ENCODE peak calls at places on chromosome 4, in eight cellular contexts. C is breast epithelium, W is foreskin keratinocyte, R is lung, I is left ventricle myocardium inferior, V is kidney, S is K562, P is RWPE2. Y is an unnamed sample.

GRCh38 chr4:78749258-78749971 is 26.7 kb upstream of the BMP2K start:
- DNase-seq in C (no peak), W (no peak), R (no peak), I (no peak), V (no peak), S (no peak), P (no peak), Y (no peak)

GRCh38 chr4:24578364-24578763 is 6.0 kb downstream of the DHX15 start:
- DNase-seq in C (no peak), W (no peak), R (no peak), I (no peak), V (no peak), S (no peak), P (no peak), Y (no peak)

GRCh38 chr4:25057299-25057698 is 26.6 kb upstream of the LGI2 start:
- DNase-seq in C (no peak), W (no peak), R (no peak), I (no peak), V (no peak), S (no peak), P (no peak), Y (no peak)

GRCh38 chr4:78533854-78534253 is 17.7 kb upstream of the ANXA3 start:
- DNase-seq in C (no peak), W (no peak), R (no peak), I (no peak), V (no peak), S (no peak), P (no peak), Y (no peak)

GRCh38 chr4:18322111-18322510 is 300.6 kb upstream of the LCORL start:
- DNase-seq in C (no peak), W (no peak), R (no peak), I (no peak), V (no peak), S (no peak), P (no peak), Y (no peak)

GRCh38 chr4:5021546-5021945 is 2.3 kb upstream of the CYTL1 start:
- DNase-seq in C (no peak), W (no peak), R (no peak), I (no peak), V (no peak), S (no peak), P (no peak), Y (no peak)

GRCh38 chr4:41865981-41866798 is 69.0 kb upstream of the TMEM33 start:
- DNase-seq in C (no peak), W (no peak), R (no peak), I (no peak), V (no peak), S (no peak), P (no peak), Y (no peak)

GRCh38 chr4:57190651-57191481 is 80.7 kb upstream of the IGFBP7 start:
- DNase-seq in C (no peak), W (no peak), R (no peak), I (no peak), V (no peak), S (peak; percentile 50), P (no peak), Y (no peak)

GRCh38 chr4:121706595-121707021 is 9.8 kb upstream of the ANXA5 start:
- DNase-seq in C (no peak), W (no peak), R (no peak), I (no peak), V (no peak), S (no peak), P (no peak), Y (no peak)

GRCh38 chr4:81404294-81404693 is 67.4 kb downstream of the RASGEF1B start:
- DNase-seq in C (no peak), W (no peak), R (no peak), I (no peak), V (no peak), S (no peak), P (no peak), Y (no peak)

GRCh38 chr4:81425087-81425486 is 46.6 kb downstream of the RASGEF1B start:
- DNase-seq in C (no peak), W (no peak), R (no peak), I (no peak), V (no peak), S (no peak), P (no peak), Y (no peak)

GRCh38 chr4:53941331-53941730 is 123.1 kb downstream of the CHIC2 start:
- DNase-seq in C (no peak), W (no peak), R (no peak), I (no peak), V (no peak), S (no peak), P (no peak), Y (no peak)

GRCh38 chr4:81030617-81031388 is at the start of gene BMP3:
- DNase-seq in C (no peak), W (no peak), R (peak; percentile 62), I (no peak), V (peak; percentile 70), S (no peak), P (no peak), Y (no peak)

GRCh38 chr4:92101609-92102231 is 202.0 kb upstream of the GRID2 start:
- DNase-seq in C (no peak), W (peak; percentile 44), R (no peak), I (no peak), V (no peak), S (no peak), P (no peak), Y (no peak)

GRCh38 chr4:169183581-169183980 is 87.2 kb downstream of the SH3RF1 start:
- DNase-seq in C (no peak), W (no peak), R (no peak), I (no peak), V (no peak), S (no peak), P (no peak), Y (no peak)

GRCh38 chr4:83639849-83640493 is 104.1 kb downstream of the GPAT3 start:
- DNase-seq in C (peak; percentile 30), W (peak; percentile 46), R (peak; percentile 65), I (no peak), V (no peak), S (peak; percentile 63), P (no peak), Y (peak; percentile 33)

GRCh38 chr4:153988446-153988845 is 199.6 kb upstream of the SFRP2 start:
- DNase-seq in C (no peak), W (no peak), R (no peak), I (no peak), V (no peak), S (no peak), P (no peak), Y (no peak)

GRCh38 chr4:92381640-92382039 is 77.9 kb downstream of the GRID2 start:
- DNase-seq in C (no peak), W (no peak), R (no peak), I (no peak), V (no peak), S (no peak), P (no peak), Y (no peak)

DNA sequence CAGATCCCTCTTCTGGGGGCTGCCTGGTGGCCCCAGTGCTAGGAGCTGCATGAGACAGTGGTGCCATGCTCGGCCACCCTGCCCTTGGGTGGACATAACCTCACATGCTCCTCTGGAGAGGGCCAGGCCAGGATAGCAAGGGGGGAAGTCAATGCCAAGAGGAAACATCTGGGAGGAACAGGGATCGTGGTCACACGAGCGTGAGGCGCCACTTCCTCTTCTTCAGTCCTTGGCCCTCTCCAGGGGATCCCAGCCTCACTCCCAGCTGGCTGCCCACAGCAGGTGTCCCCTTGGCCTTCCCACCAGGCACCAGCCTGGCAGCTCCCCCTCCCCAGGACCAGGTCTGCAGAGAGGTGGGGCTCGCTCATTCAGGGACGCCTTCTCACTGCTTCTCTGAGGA is 28.6 kb downstream of the TBC1D14 start:
- DNase-seq in C (no peak), W (no peak), R (no peak), I (peak; percentile 54), V (no peak), S (no peak), P (no peak), Y (no peak)
- H3K4me1 ChIP-seq in C (peaks cover 9% of the 10 kb centered on the region), W (peaks cover 15% of the 10 kb centered on the region), R (peaks cover 20% of the 10 kb centered on the region), I (peaks cover 38% of the 10 kb centered on the region), V (peaks cover 34% of the 10 kb centered on the region), S (peaks cover 52% of the 10 kb centered on the region), P (peaks cover 14% of the 10 kb centered on the region), Y (peaks cover 50% of the 10 kb centered on the region)

DNA sequence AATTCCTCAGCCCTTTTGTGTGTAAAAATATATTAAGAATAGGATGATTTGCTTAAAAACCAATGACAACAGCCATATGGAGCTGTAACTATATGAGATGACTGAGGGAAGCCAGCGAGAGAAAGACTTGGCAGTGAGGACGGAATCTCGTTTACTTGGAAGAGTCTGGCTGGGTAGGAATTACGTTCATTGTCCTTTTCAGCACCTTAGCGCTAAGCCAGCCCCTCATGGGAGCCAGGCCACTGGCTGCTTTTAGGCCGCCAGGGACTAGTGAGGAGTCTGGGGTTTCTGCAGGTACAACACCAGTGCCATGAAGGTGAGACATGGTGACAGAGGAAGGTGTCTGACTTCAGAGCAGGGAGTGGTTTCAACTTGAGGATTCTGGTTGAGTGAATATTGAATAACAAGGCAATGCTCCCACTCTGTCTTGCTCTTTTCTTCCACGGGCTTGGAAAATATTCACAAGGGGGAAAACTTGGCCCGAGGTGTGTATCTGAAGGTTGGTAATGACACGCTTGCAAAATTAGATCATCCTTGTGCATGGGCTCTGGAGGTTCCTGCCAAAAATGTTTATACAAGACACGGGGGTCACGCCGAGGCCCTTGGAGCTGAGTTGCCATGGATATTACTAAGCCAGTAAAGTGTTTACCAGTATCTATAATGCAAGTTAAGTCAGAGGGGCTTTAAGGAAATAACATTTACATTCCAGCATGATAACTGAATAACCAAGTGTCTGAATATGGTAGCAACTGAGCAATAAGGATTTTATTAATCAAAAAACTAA is 17.5 kb downstream of the KLF3 start:
- DNase-seq in C (no peak), W (no peak), R (no peak), I (no peak), V (no peak), S (no peak), P (no peak), Y (no peak)
- H3K27ac ChIP-seq in C (no peak overlapping the region), W (no peak overlapping the region), R (peak overlapping the region; percentile 33), I (peak overlapping the region; percentile 17), V (no peak overlapping the region), S (no peak overlapping the region), P (no peak overlapping the region), Y (no peak overlapping the region)

DNA sequence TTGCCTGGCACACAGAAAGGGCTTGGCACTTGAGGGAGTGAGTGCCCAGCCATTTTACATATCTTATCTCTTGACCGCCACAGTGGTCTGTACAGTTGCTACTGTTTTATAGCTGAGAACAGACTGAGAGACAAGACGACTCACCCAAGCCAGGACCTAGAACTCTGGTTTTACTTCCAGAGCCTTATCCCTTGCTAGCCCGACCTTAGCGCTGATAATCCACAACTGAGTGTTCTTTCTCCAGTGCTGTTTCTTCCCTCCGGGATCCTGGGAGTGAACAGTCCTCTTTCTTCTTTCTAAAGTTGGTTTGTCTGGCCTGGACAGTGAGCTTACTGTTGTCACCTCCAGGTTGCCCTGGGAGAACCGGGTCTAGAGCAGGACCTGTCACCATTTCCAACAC is 52.5 kb upstream of the TADA2B start:
- DNase-seq in C (no peak), W (no peak), R (no peak), I (no peak), V (no peak), S (no peak), P (no peak), Y (no peak)
- H3K4me1 ChIP-seq in C (peaks cover 33% of the 10 kb centered on the region), W (peaks cover 16% of the 10 kb centered on the region), R (peaks cover 7% of the 10 kb centered on the region), I (peaks cover 75% of the 10 kb centered on the region), V (peaks cover 43% of the 10 kb centered on the region), S (peaks cover 32% of the 10 kb centered on the region), P (peaks cover 45% of the 10 kb centered on the region), Y (peaks cover 50% of the 10 kb centered on the region)

DNA sequence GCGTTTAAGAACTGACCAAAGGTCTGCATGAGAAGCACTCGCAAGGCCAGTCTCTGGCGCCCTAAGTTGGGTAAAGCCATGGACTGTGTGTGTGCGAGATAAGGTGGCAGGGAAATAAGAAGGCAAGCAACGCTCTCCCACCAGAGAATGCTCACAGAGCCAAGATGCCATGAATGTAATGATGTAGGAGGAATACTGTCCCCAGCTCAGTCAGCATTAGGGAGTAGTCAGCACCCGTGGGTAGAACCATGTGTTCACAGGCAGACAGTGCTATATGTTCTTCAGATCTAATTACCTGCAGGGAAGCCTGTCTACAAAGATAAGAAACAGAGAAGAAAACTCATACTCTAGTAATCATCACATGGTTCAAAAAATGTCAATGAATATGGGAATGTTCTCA is 68.8 kb downstream of the SEC24D start:
- DNase-seq in C (no peak), W (no peak), R (no peak), I (no peak), V (no peak), S (peak; percentile 67), P (no peak), Y (no peak)
- H3K27ac ChIP-seq in C (peak overlapping the region; percentile 73), W (no peak overlapping the region), R (peak overlapping the region; percentile 48), I (peak overlapping the region; percentile 89), V (no peak overlapping the region), S (peak overlapping the region; percentile 16), P (no peak overlapping the region), Y (no peak overlapping the region)

Y was measured in CD4-positive, CD25-positive, alpha-beta regulatory T cell.